ENCODE peak calls at places on chromosomes 5 and 9, in four cellular contexts. One of them, this sample, is unnamed.

GRCh38 chr5:111223790-111224560 is at the start of gene CAMK4:
- DNase-seq in left cardiac atrium: peak
- DNase-seq in posterior vena cava: peak
- DNase-seq in left kidney: peak
- DNase-seq in this sample: peak

GRCh38 chr5:78002690-78003089 is 226.6 kb upstream of the TBCA start:
- DNase-seq in left cardiac atrium: no peak
- DNase-seq in posterior vena cava: no peak
- DNase-seq in left kidney: no peak
- DNase-seq in this sample: no peak

GRCh38 chr9:121499427-121500164 is at the start of gene GGTA1:
- DNase-seq in left cardiac atrium: peak
- DNase-seq in posterior vena cava: peak
- DNase-seq in left kidney: peak
- DNase-seq in this sample: peak

GRCh38 chr9:131238402-131239021 is 37.8 kb downstream of the FAM78A start:
- DNase-seq in left cardiac atrium: no peak
- DNase-seq in posterior vena cava: peak
- DNase-seq in left kidney: peak
- DNase-seq in this sample: no peak

GRCh38 chr5:96816430-96816939 is 8.7 kb upstream of the ERAP1 start:
- DNase-seq in left cardiac atrium: no peak
- DNase-seq in posterior vena cava: no peak
- DNase-seq in left kidney: no peak
- DNase-seq in this sample: peak

GRCh38 chr5:133924221-133924920 is 44.1 kb downstream of the C5orf15 start:
- DNase-seq in left cardiac atrium: no peak
- DNase-seq in posterior vena cava: no peak
- DNase-seq in left kidney: no peak
- DNase-seq in this sample: no peak

GRCh38 chr5:2557435-2557834 is 194.0 kb downstream of the IRX2 start:
- DNase-seq in left cardiac atrium: no peak
- DNase-seq in posterior vena cava: peak
- DNase-seq in left kidney: no peak
- DNase-seq in this sample: no peak

GRCh38 chr5:142540774-142541466 is 145.0 kb downstream of the FGF1 start:
- DNase-seq in left cardiac atrium: peak
- DNase-seq in posterior vena cava: no peak
- DNase-seq in left kidney: peak
- DNase-seq in this sample: no peak

GRCh38 chr5:98604301-98604700 is 169.2 kb upstream of the RGMB start:
- DNase-seq in left cardiac atrium: no peak
- DNase-seq in posterior vena cava: no peak
- DNase-seq in left kidney: no peak
- DNase-seq in this sample: no peak

GRCh38 chr9:70923941-70924340 is 197.5 kb downstream of the TRPM3 start:
- DNase-seq in left cardiac atrium: no peak
- DNase-seq in posterior vena cava: no peak
- DNase-seq in left kidney: no peak
- DNase-seq in this sample: no peak

GRCh38 chr5:36444582-36444999 is 142.9 kb upstream of the RANBP3L start:
- DNase-seq in left cardiac atrium: peak
- DNase-seq in posterior vena cava: no peak
- DNase-seq in left kidney: no peak
- DNase-seq in this sample: no peak

This sample was measured in GM06990.